ENCODE peak calls at places on chromosomes 5 and 9, in four cellular contexts. One of them, this sample, is unnamed.

GRCh38 chr5:109953821-109954220 is 264.1 kb downstream of the MAN2A1 start:
- DNase-seq in Panc1: no peak
- DNase-seq in adrenal gland: no peak
- DNase-seq in naive thymus-derived CD4-positive, alpha-beta T cell: no peak
- DNase-seq in this sample: no peak

GRCh38 chr5:14420136-14420808 is 161.3 kb upstream of the OTULINL start:
- DNase-seq in adrenal gland: no peak
- DNase-seq in naive thymus-derived CD4-positive, alpha-beta T cell: no peak
- DNase-seq in Panc1: no peak
- DNase-seq in this sample: no peak

GRCh38 chr5:155485344-155485743 is 471.8 kb downstream of the KIF4B start:
- DNase-seq in Panc1: no peak
- DNase-seq in adrenal gland: no peak
- DNase-seq in naive thymus-derived CD4-positive, alpha-beta T cell: no peak
- DNase-seq in this sample: no peak

GRCh38 chr5:54115768-54116403 is 194.5 kb downstream of the ARL15 start:
- DNase-seq in Panc1: no peak
- DNase-seq in adrenal gland: no peak
- DNase-seq in naive thymus-derived CD4-positive, alpha-beta T cell: no peak
- DNase-seq in this sample: no peak

GRCh38 chr9:37325778-37326177 is 96.7 kb upstream of the GRHPR start:
- DNase-seq in Panc1: no peak
- DNase-seq in adrenal gland: no peak
- DNase-seq in naive thymus-derived CD4-positive, alpha-beta T cell: no peak
- DNase-seq in this sample: no peak

GRCh38 chr9:107280543-107280942 is 2.5 kb upstream of the RAD23B start:
- DNase-seq in Panc1: no peak
- DNase-seq in naive thymus-derived CD4-positive, alpha-beta T cell: no peak
- DNase-seq in adrenal gland: no peak
- DNase-seq in this sample: no peak

GRCh38 chr5:39415186-39415585 is 9.6 kb downstream of the DAB2 start:
- DNase-seq in Panc1: no peak
- DNase-seq in adrenal gland: no peak
- DNase-seq in naive thymus-derived CD4-positive, alpha-beta T cell: no peak
- DNase-seq in this sample: no peak

GRCh38 chr9:88660611-88661010 is 125.6 kb downstream of the NXNL2 start:
- DNase-seq in Panc1: no peak
- DNase-seq in adrenal gland: no peak
- DNase-seq in naive thymus-derived CD4-positive, alpha-beta T cell: no peak
- DNase-seq in this sample: no peak

GRCh38 chr5:74673011-74673790 is 11.8 kb upstream of the HEXB start:
- DNase-seq in naive thymus-derived CD4-positive, alpha-beta T cell: peak; percentile 21
- DNase-seq in Panc1: no peak
- DNase-seq in adrenal gland: no peak
- DNase-seq in this sample: no peak

GRCh38 chr5:149611327-149611726 is 30.0 kb downstream of the ARHGEF37 start:
- DNase-seq in naive thymus-derived CD4-positive, alpha-beta T cell: no peak
- DNase-seq in Panc1: no peak
- DNase-seq in adrenal gland: no peak
- DNase-seq in this sample: peak; percentile 33

GRCh38 chr5:92939428-92939827 is 641.6 kb downstream of the NR2F1-AS1 start:
- DNase-seq in Panc1: no peak
- DNase-seq in adrenal gland: no peak
- DNase-seq in naive thymus-derived CD4-positive, alpha-beta T cell: no peak
- DNase-seq in this sample: no peak

GRCh38 chr5:153159611-153160010 is 330.9 kb upstream of the GRIA1 start:
- DNase-seq in naive thymus-derived CD4-positive, alpha-beta T cell: no peak
- DNase-seq in Panc1: no peak
- DNase-seq in adrenal gland: no peak
- DNase-seq in this sample: no peak

GRCh38 chr9:87546704-87547103 is 49.0 kb downstream of the DAPK1 start:
- DNase-seq in Panc1: no peak
- DNase-seq in adrenal gland: peak; percentile 25
- DNase-seq in naive thymus-derived CD4-positive, alpha-beta T cell: no peak
- DNase-seq in this sample: no peak

GRCh38 chr5:115557667-115558387 is 13.3 kb upstream of the FEM1C start:
- DNase-seq in adrenal gland: no peak
- DNase-seq in naive thymus-derived CD4-positive, alpha-beta T cell: no peak
- DNase-seq in Panc1: no peak
- DNase-seq in this sample: no peak

GRCh38 chr5:41707853-41708603 is 162.2 kb downstream of the OXCT1 start:
- DNase-seq in naive thymus-derived CD4-positive, alpha-beta T cell: no peak
- DNase-seq in adrenal gland: no peak
- DNase-seq in Panc1: peak; percentile 17
- DNase-seq in this sample: no peak

GRCh38 chr9:80874276-80874675 is 815.1 kb downstream of the TLE1 start:
- DNase-seq in naive thymus-derived CD4-positive, alpha-beta T cell: no peak
- DNase-seq in Panc1: no peak
- DNase-seq in adrenal gland: no peak
- DNase-seq in this sample: no peak

GRCh38 chr5:141236516-141237313 is 8.5 kb upstream of the PCDHB15 start:
- DNase-seq in adrenal gland: no peak
- DNase-seq in Panc1: no peak
- DNase-seq in naive thymus-derived CD4-positive, alpha-beta T cell: no peak
- DNase-seq in this sample: no peak

GRCh38 chr5:141234109-141234508 is 11.0 kb downstream of the PCDHB14 start:
- DNase-seq in Panc1: no peak
- DNase-seq in adrenal gland: no peak
- DNase-seq in naive thymus-derived CD4-positive, alpha-beta T cell: no peak
- DNase-seq in this sample: no peak
- H3K9me3 ChIP-seq in Panc1: peaks cover 60% of the 10 kb centered on the region
- H3K9me3 ChIP-seq in adrenal gland: peaks cover 5% of the 10 kb centered on the region
- H3K9me3 ChIP-seq in naive thymus-derived CD4-positive, alpha-beta T cell: peaks cover 24% of the 10 kb centered on the region
- H3K9me3 ChIP-seq in this sample: peaks cover 95% of the 10 kb centered on the region

GRCh38 chr9:96758845-96759673 is 18.8 kb downstream of the ZNF510 start:
- DNase-seq in naive thymus-derived CD4-positive, alpha-beta T cell: no peak
- DNase-seq in adrenal gland: no peak
- DNase-seq in Panc1: no peak
- DNase-seq in this sample: no peak

GRCh38 chr9:96766199-96766598 is 11.7 kb downstream of the ZNF510 start:
- DNase-seq in Panc1: no peak
- DNase-seq in adrenal gland: no peak
- DNase-seq in naive thymus-derived CD4-positive, alpha-beta T cell: no peak
- DNase-seq in this sample: no peak

DNA sequence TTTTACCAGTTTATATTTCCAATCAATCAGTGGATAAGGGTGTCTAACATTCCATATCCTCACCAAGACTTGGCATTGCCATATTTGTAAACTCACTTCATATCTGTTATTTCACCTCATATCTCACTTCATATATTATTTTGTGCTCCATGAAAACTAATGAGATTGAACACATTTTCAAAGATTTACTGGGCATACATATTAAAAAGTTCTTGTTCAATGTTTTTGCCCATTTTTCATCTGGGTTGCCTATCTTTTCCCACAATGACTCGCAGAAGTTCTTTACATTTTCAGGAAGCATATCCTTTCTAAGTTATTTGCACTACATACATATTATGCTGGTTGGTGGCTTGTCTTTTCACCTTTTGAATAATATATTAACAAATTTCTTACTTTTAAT is 15.3 kb downstream of the ZNF510 start:
- DNase-seq in Panc1: no peak
- DNase-seq in adrenal gland: no peak
- DNase-seq in naive thymus-derived CD4-positive, alpha-beta T cell: no peak
- DNase-seq in this sample: no peak
- H3K9me3 ChIP-seq in Panc1: peaks cover 75% of the 10 kb centered on the region
- H3K9me3 ChIP-seq in adrenal gland: peaks cover 36% of the 10 kb centered on the region
- H3K9me3 ChIP-seq in naive thymus-derived CD4-positive, alpha-beta T cell: peaks cover 96% of the 10 kb centered on the region
- H3K9me3 ChIP-seq in this sample: peaks cover 100% of the 10 kb centered on the region

DNA sequence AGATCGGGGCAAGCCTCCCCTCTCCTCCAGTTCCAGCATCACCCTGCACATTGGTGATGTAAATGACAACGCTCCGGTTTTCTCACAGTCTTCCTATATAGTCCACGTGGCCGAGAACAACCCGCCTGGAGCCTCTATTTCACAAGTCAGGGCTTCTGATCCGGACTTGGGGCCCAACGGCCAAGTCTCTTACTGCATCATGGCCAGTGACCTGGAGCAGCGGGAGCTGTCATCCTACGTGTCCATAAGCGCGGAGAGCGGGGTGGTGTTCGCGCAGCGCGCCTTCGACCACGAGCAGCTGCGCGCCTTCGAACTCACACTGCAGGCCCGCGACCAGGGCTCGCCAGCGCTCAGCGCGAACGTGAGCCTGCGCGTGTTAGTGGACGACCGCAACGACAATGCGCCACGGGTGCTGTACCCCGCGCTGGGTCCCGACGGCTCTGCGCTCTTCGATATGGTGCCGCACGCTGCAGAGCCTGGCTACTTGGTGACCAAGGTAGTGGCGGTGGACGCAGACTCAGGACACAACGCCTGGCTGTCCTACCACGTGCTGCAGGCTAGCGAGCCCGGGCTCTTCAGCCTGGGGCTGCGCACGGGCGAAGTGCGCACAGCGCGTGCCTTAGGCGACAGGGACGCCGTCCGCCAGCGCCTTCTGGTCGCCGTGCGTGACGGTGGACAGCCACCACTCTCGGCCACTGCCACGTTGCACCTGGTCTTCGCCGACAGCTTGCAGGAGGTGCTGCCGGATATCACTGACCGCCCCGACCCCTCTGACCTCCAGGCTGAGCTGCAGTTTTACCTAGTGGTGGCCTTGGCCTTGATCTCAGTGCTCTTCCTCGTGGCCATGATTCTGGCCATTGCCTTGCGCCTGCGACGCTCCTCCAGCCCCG is 1.9 kb downstream of the PCDHGB4 start:
- DNase-seq in adrenal gland: peak; percentile 20
- DNase-seq in naive thymus-derived CD4-positive, alpha-beta T cell: no peak
- DNase-seq in Panc1: no peak
- DNase-seq in this sample: no peak
- H3K9me3 ChIP-seq in adrenal gland: peaks cover 14% of the 10 kb centered on the region
- H3K9me3 ChIP-seq in naive thymus-derived CD4-positive, alpha-beta T cell: peaks cover 45% of the 10 kb centered on the region
- H3K9me3 ChIP-seq in Panc1: no peaks in the 10 kb centered on the region
- H3K9me3 ChIP-seq in this sample: peaks cover 96% of the 10 kb centered on the region

DNA sequence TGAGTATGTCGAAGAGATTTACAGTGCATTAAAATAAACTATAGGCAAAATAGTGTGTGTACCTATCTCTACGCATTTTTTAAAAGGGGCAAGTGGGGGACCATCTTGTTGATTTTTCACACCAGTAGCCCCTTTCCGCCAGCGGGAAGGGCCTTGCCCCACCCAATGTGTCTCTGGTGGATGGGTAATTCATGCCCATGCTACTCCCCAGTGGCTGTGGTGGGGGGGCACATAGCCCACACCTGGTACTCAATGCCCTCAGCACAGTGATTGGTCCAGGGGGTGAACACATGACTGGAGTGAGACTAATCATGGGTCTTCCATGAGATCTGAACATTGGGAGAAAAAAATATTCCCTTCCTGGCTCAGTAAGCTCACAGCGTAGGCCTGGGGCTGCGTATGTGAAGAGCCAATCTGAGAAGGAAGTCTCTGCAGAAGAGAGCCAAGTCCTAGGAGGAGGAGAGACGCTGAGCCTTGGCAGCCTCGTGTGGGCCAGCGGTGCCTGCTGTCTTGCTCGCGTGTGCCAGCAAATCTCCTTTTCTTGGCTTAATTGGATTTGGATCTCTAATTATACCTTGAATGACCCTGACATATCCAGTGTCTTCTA is 103.4 kb downstream of the ADAMTS2 start:
- DNase-seq in adrenal gland: no peak
- DNase-seq in Panc1: no peak
- DNase-seq in naive thymus-derived CD4-positive, alpha-beta T cell: no peak
- DNase-seq in this sample: no peak
- H3K9me3 ChIP-seq in adrenal gland: no peaks in the 10 kb centered on the region
- H3K9me3 ChIP-seq in Panc1: no peaks in the 10 kb centered on the region
- H3K9me3 ChIP-seq in naive thymus-derived CD4-positive, alpha-beta T cell: peaks cover 2% of the 10 kb centered on the region
- H3K9me3 ChIP-seq in this sample: peaks cover 24% of the 10 kb centered on the region

DNA sequence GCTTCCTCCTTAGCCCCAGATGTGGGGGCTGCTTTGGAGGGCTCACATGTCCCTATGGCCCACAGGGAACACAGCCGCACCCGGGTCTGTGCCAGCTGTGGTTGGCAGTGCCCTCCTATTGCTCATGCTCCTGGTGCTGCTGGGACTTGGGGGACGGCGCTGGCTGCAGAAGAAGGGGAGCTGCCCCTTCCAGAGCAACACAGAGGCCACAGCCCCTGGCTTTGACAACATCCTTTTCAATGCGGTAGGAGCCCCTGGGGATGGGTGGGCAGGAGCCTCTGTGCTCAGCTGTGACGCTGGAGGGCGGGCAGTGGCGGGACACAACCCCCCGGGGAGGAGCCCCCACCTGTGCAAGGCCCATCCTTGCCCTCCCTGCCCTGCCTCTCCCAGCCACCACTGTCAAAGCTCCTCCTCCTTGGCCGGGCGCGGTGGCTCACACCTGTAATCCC is 6.3 kb downstream of the EDF1 start:
- DNase-seq in Panc1: no peak
- DNase-seq in adrenal gland: peak; percentile 52
- DNase-seq in naive thymus-derived CD4-positive, alpha-beta T cell: no peak
- DNase-seq in this sample: peak; percentile 13
- H3K9me3 ChIP-seq in Panc1: no peaks in the 10 kb centered on the region
- H3K9me3 ChIP-seq in adrenal gland: no peaks in the 10 kb centered on the region
- H3K9me3 ChIP-seq in naive thymus-derived CD4-positive, alpha-beta T cell: no peaks in the 10 kb centered on the region
- H3K9me3 ChIP-seq in this sample: no peaks in the 10 kb centered on the region

GRCh38 chr5:176768174-176768970 is 42.0 kb upstream of the UNC5A start:
- DNase-seq in Panc1: no peak
- DNase-seq in adrenal gland: peak; percentile 28
- DNase-seq in naive thymus-derived CD4-positive, alpha-beta T cell: no peak
- DNase-seq in this sample: no peak
- H3K9me3 ChIP-seq in Panc1: peaks cover 5% of the 10 kb centered on the region
- H3K9me3 ChIP-seq in adrenal gland: no peaks in the 10 kb centered on the region
- H3K9me3 ChIP-seq in naive thymus-derived CD4-positive, alpha-beta T cell: peaks cover 15% of the 10 kb centered on the region
- H3K9me3 ChIP-seq in this sample: peaks cover 34% of the 10 kb centered on the region

GRCh38 chr9:94198414-94198813 is 60.7 kb upstream of the ZNF169 start:
- DNase-seq in Panc1: no peak
- DNase-seq in naive thymus-derived CD4-positive, alpha-beta T cell: no peak
- DNase-seq in adrenal gland: no peak
- DNase-seq in this sample: no peak

GRCh38 chr9:94204174-94204573 is 54.9 kb upstream of the ZNF169 start:
- DNase-seq in Panc1: no peak
- DNase-seq in naive thymus-derived CD4-positive, alpha-beta T cell: no peak
- DNase-seq in adrenal gland: no peak
- DNase-seq in this sample: no peak

DNA sequence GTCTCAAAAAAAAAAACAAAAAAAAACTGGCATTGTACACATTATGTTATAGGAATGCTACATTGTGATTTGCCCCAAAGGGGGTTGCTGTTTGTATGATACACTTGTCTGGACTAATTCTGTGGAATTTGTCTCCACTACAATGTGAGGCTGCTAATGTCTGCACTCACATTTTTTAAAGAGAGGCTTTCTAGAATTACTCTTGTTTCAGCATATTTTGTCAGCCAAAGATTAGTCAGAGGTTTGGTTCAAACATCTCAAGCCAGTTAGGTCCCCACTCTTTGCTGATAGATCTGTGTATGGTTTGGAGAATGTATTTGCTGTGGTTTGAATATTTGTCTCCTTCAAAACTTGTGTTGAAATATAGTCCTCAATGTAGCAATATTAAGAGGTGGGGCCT is 59.3 kb upstream of the ZNF169 start:
- DNase-seq in adrenal gland: no peak
- DNase-seq in naive thymus-derived CD4-positive, alpha-beta T cell: no peak
- DNase-seq in Panc1: no peak
- DNase-seq in this sample: no peak
- H3K9me3 ChIP-seq in adrenal gland: no peaks in the 10 kb centered on the region
- H3K9me3 ChIP-seq in naive thymus-derived CD4-positive, alpha-beta T cell: peaks cover 25% of the 10 kb centered on the region
- H3K9me3 ChIP-seq in Panc1: no peaks in the 10 kb centered on the region
- H3K9me3 ChIP-seq in this sample: peaks cover 32% of the 10 kb centered on the region

GRCh38 chr5:159673538-159673937 is 242.7 kb upstream of the ADRA1B start:
- DNase-seq in adrenal gland: no peak
- DNase-seq in naive thymus-derived CD4-positive, alpha-beta T cell: no peak
- DNase-seq in Panc1: no peak
- DNase-seq in this sample: no peak

GRCh38 chr5:159682623-159683022 is 233.7 kb upstream of the ADRA1B start:
- DNase-seq in Panc1: no peak
- DNase-seq in naive thymus-derived CD4-positive, alpha-beta T cell: no peak
- DNase-seq in adrenal gland: no peak
- DNase-seq in this sample: no peak

GRCh38 chr5:159680095-159680494 is 236.2 kb upstream of the ADRA1B start:
- DNase-seq in Panc1: no peak
- DNase-seq in adrenal gland: no peak
- DNase-seq in naive thymus-derived CD4-positive, alpha-beta T cell: no peak
- DNase-seq in this sample: no peak

GRCh38 chr5:159678800-159679392 is 237.4 kb upstream of the ADRA1B start:
- DNase-seq in adrenal gland: no peak
- DNase-seq in Panc1: no peak
- DNase-seq in naive thymus-derived CD4-positive, alpha-beta T cell: no peak
- DNase-seq in this sample: no peak
- H3K9me3 ChIP-seq in adrenal gland: no peaks in the 10 kb centered on the region
- H3K9me3 ChIP-seq in Panc1: peaks cover 4% of the 10 kb centered on the region
- H3K9me3 ChIP-seq in naive thymus-derived CD4-positive, alpha-beta T cell: peaks cover 16% of the 10 kb centered on the region
- H3K9me3 ChIP-seq in this sample: peaks cover 39% of the 10 kb centered on the region